ENCODE peak calls at places on chromosome 2, in eight cellular contexts. One of them, this sample, is unnamed.

GRCh38 chr2:168234407-168235085 is 12.8 kb downstream of the STK39 start:
- DNase-seq in brain microvascular endothelial cell: no peak
- DNase-seq in tibial artery: no peak
- DNase-seq in spleen: no peak
- DNase-seq in CD4-positive, alpha-beta T cell: no peak
- DNase-seq in prostate gland: no peak
- DNase-seq in HL-60: no peak
- DNase-seq in pancreas: no peak
- DNase-seq in this sample: no peak

GRCh38 chr2:157261199-157261782 is 3.8 kb downstream of the GALNT5 start:
- DNase-seq in brain microvascular endothelial cell: peak
- DNase-seq in prostate gland: no peak
- DNase-seq in pancreas: no peak
- DNase-seq in CD4-positive, alpha-beta T cell: no peak
- DNase-seq in spleen: no peak
- DNase-seq in tibial artery: no peak
- DNase-seq in HL-60: no peak
- DNase-seq in this sample: no peak

GRCh38 chr2:157256621-157257020 is 884 bp upstream of the GALNT5 start:
- DNase-seq in tibial artery: no peak
- DNase-seq in HL-60: no peak
- DNase-seq in prostate gland: no peak
- DNase-seq in CD4-positive, alpha-beta T cell: no peak
- DNase-seq in brain microvascular endothelial cell: no peak
- DNase-seq in spleen: no peak
- DNase-seq in pancreas: no peak
- DNase-seq in this sample: no peak

GRCh38 chr2:195562624-195563566 is 94.1 kb upstream of the SLC39A10 start:
- DNase-seq in spleen: peak
- DNase-seq in prostate gland: no peak
- DNase-seq in HL-60: no peak
- DNase-seq in pancreas: no peak
- DNase-seq in brain microvascular endothelial cell: no peak
- DNase-seq in tibial artery: no peak
- DNase-seq in CD4-positive, alpha-beta T cell: no peak
- DNase-seq in this sample: no peak

GRCh38 chr2:74464406-74464805 is 776 bp downstream of the MOGS start:
- DNase-seq in pancreas: no peak
- DNase-seq in brain microvascular endothelial cell: no peak
- DNase-seq in HL-60: no peak
- DNase-seq in CD4-positive, alpha-beta T cell: no peak
- DNase-seq in spleen: no peak
- DNase-seq in prostate gland: no peak
- DNase-seq in tibial artery: no peak
- DNase-seq in this sample: no peak

GRCh38 chr2:12267042-12267441 is 449.7 kb upstream of the TRIB2 start:
- DNase-seq in brain microvascular endothelial cell: no peak
- DNase-seq in prostate gland: no peak
- DNase-seq in spleen: no peak
- DNase-seq in CD4-positive, alpha-beta T cell: no peak
- DNase-seq in HL-60: no peak
- DNase-seq in pancreas: no peak
- DNase-seq in tibial artery: no peak
- DNase-seq in this sample: no peak

GRCh38 chr2:227717687-227718567 is at the start of gene SLC19A3:
- DNase-seq in spleen: peak
- DNase-seq in pancreas: peak
- DNase-seq in brain microvascular endothelial cell: peak
- DNase-seq in tibial artery: peak
- DNase-seq in HL-60: no peak
- DNase-seq in CD4-positive, alpha-beta T cell: no peak
- DNase-seq in prostate gland: peak
- DNase-seq in this sample: peak

GRCh38 chr2:70248810-70249438 is 496 bp upstream of the TIA1 start:
- DNase-seq in brain microvascular endothelial cell: peak
- DNase-seq in tibial artery: peak
- DNase-seq in prostate gland: peak
- DNase-seq in pancreas: peak
- DNase-seq in spleen: peak
- DNase-seq in CD4-positive, alpha-beta T cell: peak
- DNase-seq in HL-60: no peak
- DNase-seq in this sample: no peak

GRCh38 chr2:59073257-59073656 is 832.1 kb upstream of the FANCL start:
- DNase-seq in prostate gland: no peak
- DNase-seq in brain microvascular endothelial cell: no peak
- DNase-seq in tibial artery: no peak
- DNase-seq in pancreas: no peak
- DNase-seq in spleen: no peak
- DNase-seq in HL-60: no peak
- DNase-seq in CD4-positive, alpha-beta T cell: no peak
- DNase-seq in this sample: no peak

GRCh38 chr2:108927936-108928659 is 60.9 kb downstream of the EDAR start:
- DNase-seq in spleen: peak
- DNase-seq in brain microvascular endothelial cell: peak
- DNase-seq in HL-60: no peak
- DNase-seq in pancreas: peak
- DNase-seq in prostate gland: peak
- DNase-seq in CD4-positive, alpha-beta T cell: peak
- DNase-seq in tibial artery: no peak
- DNase-seq in this sample: no peak

GRCh38 chr2:217330647-217331046 is 470.8 kb upstream of the TNP1 start:
- DNase-seq in prostate gland: no peak
- DNase-seq in tibial artery: no peak
- DNase-seq in HL-60: no peak
- DNase-seq in brain microvascular endothelial cell: no peak
- DNase-seq in CD4-positive, alpha-beta T cell: no peak
- DNase-seq in pancreas: no peak
- DNase-seq in spleen: no peak
- DNase-seq in this sample: no peak

GRCh38 chr2:219772697-219773096 is 145.3 kb downstream of the SLC4A3 start:
- DNase-seq in CD4-positive, alpha-beta T cell: no peak
- DNase-seq in prostate gland: no peak
- DNase-seq in tibial artery: no peak
- DNase-seq in pancreas: no peak
- DNase-seq in spleen: no peak
- DNase-seq in HL-60: no peak
- DNase-seq in brain microvascular endothelial cell: no peak
- DNase-seq in this sample: no peak

GRCh38 chr2:41925009-41925408 is 122.8 kb upstream of the PKDCC start:
- DNase-seq in CD4-positive, alpha-beta T cell: no peak
- DNase-seq in tibial artery: no peak
- DNase-seq in brain microvascular endothelial cell: no peak
- DNase-seq in prostate gland: no peak
- DNase-seq in HL-60: no peak
- DNase-seq in spleen: no peak
- DNase-seq in pancreas: no peak
- DNase-seq in this sample: no peak

GRCh38 chr2:240502430-240503121 is 55.2 kb downstream of the ANKMY1 start:
- DNase-seq in spleen: peak
- DNase-seq in pancreas: peak
- DNase-seq in prostate gland: no peak
- DNase-seq in tibial artery: no peak
- DNase-seq in HL-60: no peak
- DNase-seq in CD4-positive, alpha-beta T cell: no peak
- DNase-seq in brain microvascular endothelial cell: no peak
- DNase-seq in this sample: no peak

GRCh38 chr2:147488472-147488871 is 356.4 kb upstream of the ACVR2A start:
- DNase-seq in CD4-positive, alpha-beta T cell: no peak
- DNase-seq in brain microvascular endothelial cell: no peak
- DNase-seq in spleen: no peak
- DNase-seq in HL-60: no peak
- DNase-seq in pancreas: no peak
- DNase-seq in tibial artery: no peak
- DNase-seq in prostate gland: no peak
- DNase-seq in this sample: no peak

GRCh38 chr2:180367831-180368230 is 360.7 kb upstream of the CWC22 start:
- DNase-seq in CD4-positive, alpha-beta T cell: no peak
- DNase-seq in brain microvascular endothelial cell: peak
- DNase-seq in spleen: no peak
- DNase-seq in pancreas: no peak
- DNase-seq in tibial artery: no peak
- DNase-seq in HL-60: no peak
- DNase-seq in prostate gland: peak
- DNase-seq in this sample: no peak

DNA sequence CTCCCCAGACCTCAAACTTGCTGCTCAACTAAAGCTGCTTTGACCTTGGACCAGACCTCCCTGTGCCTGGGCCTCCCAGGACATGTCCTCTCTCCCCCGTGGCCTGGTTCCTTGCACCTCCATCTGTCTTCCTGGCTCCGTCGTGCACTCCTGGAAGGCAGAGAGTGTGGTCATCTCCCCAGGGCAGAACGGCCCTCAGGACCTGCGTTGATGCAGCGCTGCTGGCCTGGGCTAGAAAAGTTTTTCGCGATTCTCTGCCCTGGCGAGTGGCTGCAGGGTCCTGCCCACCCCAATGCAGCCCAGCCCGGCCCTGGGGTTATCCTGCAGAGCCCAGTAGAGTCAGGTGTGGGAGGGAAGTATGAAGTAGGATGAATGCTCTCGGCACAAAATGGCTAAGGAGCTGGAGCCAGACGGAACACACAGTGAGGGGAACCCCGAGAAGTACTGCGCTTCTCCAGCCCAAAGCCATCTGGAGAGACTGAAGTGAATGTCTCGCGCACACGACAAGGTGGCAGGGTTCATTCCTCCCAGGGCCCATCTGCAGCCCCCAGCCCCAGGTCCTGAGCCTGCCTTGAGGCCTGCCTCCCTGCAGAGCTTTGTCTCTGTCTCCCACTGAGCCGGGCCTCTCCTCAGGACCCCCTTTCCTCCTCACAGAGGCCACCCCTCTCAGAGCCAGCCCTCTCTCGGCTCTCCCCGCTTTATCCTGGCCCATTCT is 41.7 kb downstream of the ATOH8 start:
- DNase-seq in pancreas: peak
- DNase-seq in tibial artery: peak
- DNase-seq in prostate gland: no peak
- DNase-seq in spleen: peak
- DNase-seq in brain microvascular endothelial cell: no peak
- DNase-seq in CD4-positive, alpha-beta T cell: no peak
- DNase-seq in HL-60: no peak
- DNase-seq in this sample: no peak
- H3K27ac ChIP-seq in pancreas: no peak
- H3K27ac ChIP-seq in tibial artery: peak
- H3K27ac ChIP-seq in prostate gland: no peak
- H3K27ac ChIP-seq in spleen: peak
- H3K27ac ChIP-seq in brain microvascular endothelial cell: no peak
- H3K27ac ChIP-seq in CD4-positive, alpha-beta T cell: no peak
- H3K27ac ChIP-seq in HL-60: no peak
- H3K27ac ChIP-seq in this sample: peak

GRCh38 chr2:105917688-105918087 is 173.0 kb downstream of the NCK2 start:
- DNase-seq in HL-60: no peak
- DNase-seq in pancreas: no peak
- DNase-seq in spleen: no peak
- DNase-seq in brain microvascular endothelial cell: no peak
- DNase-seq in prostate gland: no peak
- DNase-seq in tibial artery: no peak
- DNase-seq in CD4-positive, alpha-beta T cell: no peak
- DNase-seq in this sample: no peak

GRCh38 chr2:105915005-105915558 is 170.4 kb downstream of the NCK2 start:
- DNase-seq in HL-60: no peak
- DNase-seq in tibial artery: no peak
- DNase-seq in brain microvascular endothelial cell: no peak
- DNase-seq in pancreas: no peak
- DNase-seq in prostate gland: no peak
- DNase-seq in spleen: no peak
- DNase-seq in CD4-positive, alpha-beta T cell: no peak
- DNase-seq in this sample: no peak

GRCh38 chr2:105919826-105920225 is 175.1 kb downstream of the NCK2 start:
- DNase-seq in pancreas: no peak
- DNase-seq in brain microvascular endothelial cell: peak
- DNase-seq in spleen: no peak
- DNase-seq in CD4-positive, alpha-beta T cell: peak
- DNase-seq in prostate gland: no peak
- DNase-seq in tibial artery: no peak
- DNase-seq in HL-60: peak
- DNase-seq in this sample: no peak

GRCh38 chr2:105919191-105919811 is 174.6 kb downstream of the NCK2 start:
- DNase-seq in prostate gland: no peak
- DNase-seq in pancreas: no peak
- DNase-seq in brain microvascular endothelial cell: no peak
- DNase-seq in spleen: no peak
- DNase-seq in HL-60: no peak
- DNase-seq in tibial artery: no peak
- DNase-seq in CD4-positive, alpha-beta T cell: no peak
- DNase-seq in this sample: no peak

DNA sequence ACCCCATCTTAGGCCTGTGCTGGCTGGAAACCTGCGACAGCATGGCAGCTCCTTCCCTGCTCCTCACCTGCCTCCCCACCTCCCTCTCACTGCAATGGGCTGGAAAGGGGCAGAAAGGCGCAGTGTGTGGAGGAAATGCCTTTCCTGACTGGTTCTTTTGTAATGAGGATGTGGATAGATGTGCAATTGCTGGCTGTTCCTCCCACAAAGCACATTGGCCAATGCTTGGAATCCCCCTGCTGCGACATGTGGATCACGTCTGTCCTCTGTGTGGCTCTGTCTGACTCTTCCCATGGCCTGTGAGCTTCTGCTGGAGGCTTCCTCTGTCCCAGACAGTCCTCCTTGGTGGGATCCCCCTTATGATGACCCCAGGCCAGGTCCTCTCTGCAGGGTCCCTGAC is 172.5 kb downstream of the NCK2 start:
- DNase-seq in brain microvascular endothelial cell: no peak
- DNase-seq in spleen: no peak
- DNase-seq in HL-60: peak
- DNase-seq in tibial artery: no peak
- DNase-seq in CD4-positive, alpha-beta T cell: no peak
- DNase-seq in pancreas: no peak
- DNase-seq in prostate gland: no peak
- DNase-seq in this sample: no peak
- TF ChIP-seq CTCF in brain microvascular endothelial cell: no peak
- TF ChIP-seq CTCF in spleen: no peak
- TF ChIP-seq CTCF in HL-60: no peak
- TF ChIP-seq CTCF in tibial artery: no peak
- TF ChIP-seq CTCF in CD4-positive, alpha-beta T cell: no peak
- TF ChIP-seq CTCF in pancreas: no peak
- TF ChIP-seq CTCF in prostate gland: no peak
- TF ChIP-seq CTCF in this sample: no peak

GRCh38 chr2:136651611-136652010 is 113.7 kb upstream of the THSD7B start:
- DNase-seq in spleen: no peak
- DNase-seq in prostate gland: no peak
- DNase-seq in CD4-positive, alpha-beta T cell: no peak
- DNase-seq in brain microvascular endothelial cell: no peak
- DNase-seq in HL-60: no peak
- DNase-seq in tibial artery: no peak
- DNase-seq in pancreas: no peak
- DNase-seq in this sample: no peak
- H3K27ac ChIP-seq in spleen: no peak
- H3K27ac ChIP-seq in prostate gland: no peak
- H3K27ac ChIP-seq in CD4-positive, alpha-beta T cell: no peak
- H3K27ac ChIP-seq in brain microvascular endothelial cell: no peak
- H3K27ac ChIP-seq in HL-60: no peak
- H3K27ac ChIP-seq in tibial artery: no peak
- H3K27ac ChIP-seq in pancreas: no peak
- H3K27ac ChIP-seq in this sample: no peak

DNA sequence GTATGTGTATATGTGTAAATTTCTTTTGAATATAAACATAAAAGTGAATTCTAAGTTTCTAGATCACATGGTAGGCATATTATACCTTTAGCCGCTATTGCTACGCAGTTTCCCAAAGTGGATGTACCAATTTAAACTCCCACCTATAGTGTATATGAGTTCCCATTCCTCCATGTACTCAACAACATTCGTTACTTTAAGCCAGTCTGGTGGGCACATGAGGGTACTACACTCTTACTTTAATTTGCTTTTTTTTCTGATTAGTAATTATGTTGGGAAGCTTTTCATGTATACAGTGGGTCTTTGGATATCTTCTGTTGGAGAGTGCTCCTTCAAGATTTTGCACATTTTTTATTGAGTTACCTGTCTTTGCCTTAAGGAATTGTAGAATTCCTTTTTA is 683.8 kb downstream of the ERBB4 start:
- DNase-seq in tibial artery: no peak
- DNase-seq in pancreas: no peak
- DNase-seq in brain microvascular endothelial cell: no peak
- DNase-seq in prostate gland: no peak
- DNase-seq in HL-60: no peak
- DNase-seq in spleen: no peak
- DNase-seq in CD4-positive, alpha-beta T cell: no peak
- DNase-seq in this sample: no peak
- TF ChIP-seq CTCF in tibial artery: no peak
- TF ChIP-seq CTCF in pancreas: no peak
- TF ChIP-seq CTCF in brain microvascular endothelial cell: no peak
- TF ChIP-seq CTCF in prostate gland: no peak
- TF ChIP-seq CTCF in HL-60: no peak
- TF ChIP-seq CTCF in spleen: no peak
- TF ChIP-seq CTCF in CD4-positive, alpha-beta T cell: no peak
- TF ChIP-seq CTCF in this sample: no peak

This sample was measured in psoas muscle.